ENCODE peak calls at places on chromosomes 11 and 22, in four cellular contexts. G, E, R and Z are unnamed samples.

GRCh38 chr11:111561801-111562325 is 21.3 kb downstream of the LAYN start:
- DNase-seq in G (peak), E (no peak), R (no peak), Z (no peak)

GRCh38 chr11:84022221-84022620 is 736.1 kb upstream of the CCDC90B start:
- DNase-seq in G (no peak), E (no peak), R (no peak), Z (no peak)

GRCh38 chr22:33923660-33924246 is 3.5 kb upstream of the LARGE1 start:
- DNase-seq in G (peak), E (no peak), R (peak), Z (peak)

GRCh38 chr11:76810151-76810853 is 27.1 kb downstream of the TSKU start:
- DNase-seq in G (no peak), E (no peak), R (no peak), Z (no peak)

GRCh38 chr11:131370090-131370751 is at the start of gene NTM:
- DNase-seq in G (no peak), E (no peak), R (no peak), Z (peak)

GRCh38 chr11:3128356-3129180 is 36.5 kb downstream of the OSBPL5 start:
- DNase-seq in G (no peak), E (no peak), R (no peak), Z (no peak)

GRCh38 chr22:36419177-36419911 is 31.6 kb upstream of the MYH9 start:
- DNase-seq in G (peak), E (no peak), R (peak), Z (no peak)

GRCh38 chr22:22060200-22061084 is 77.9 kb upstream of the TOP3B start:
- DNase-seq in G (peak), E (no peak), R (peak), Z (peak)

GRCh38 chr11:10770626-10771254 is 19.7 kb downstream of the CTR9 start:
- DNase-seq in G (peak), E (no peak), R (peak), Z (peak)

GRCh38 chr22:25070870-25071465 is 118.5 kb downstream of the KIAA1671 start:
- DNase-seq in G (no peak), E (no peak), R (no peak), Z (no peak)

GRCh38 chr11:112320668-112321067 is 60.0 kb upstream of the PLET1 start:
- DNase-seq in G (peak), E (no peak), R (no peak), Z (no peak)

GRCh38 chr11:57251491-57252104 is 14.5 kb upstream of the APLNR start:
- DNase-seq in G (no peak), E (no peak), R (no peak), Z (no peak)

GRCh38 chr22:21791635-21792625 is 56.3 kb upstream of the YPEL1 start:
- DNase-seq in G (no peak), E (peak), R (no peak), Z (no peak)

GRCh38 chr22:22245256-22245909 is 797 bp downstream of the VPREB1 start:
- DNase-seq in G (no peak), E (no peak), R (no peak), Z (no peak)

GRCh38 chr22:45318558-45319318 is 9.0 kb downstream of the FAM118A start:
- DNase-seq in G (no peak), E (peak), R (no peak), Z (no peak)

GRCh38 chr22:45105281-45105700 is 58.4 kb upstream of the NUP50 start:
- DNase-seq in G (peak), E (no peak), R (no peak), Z (no peak)

GRCh38 chr11:126824035-126824607 is 176.4 kb downstream of the KIRREL3 start:
- DNase-seq in G (no peak), E (no peak), R (no peak), Z (no peak)

GRCh38 chr11:60396790-60397189 is 531 bp downstream of the MS4A14 start:
- DNase-seq in G (no peak), E (peak), R (no peak), Z (no peak)

GRCh38 chr22:22105364-22105763 is 122.8 kb upstream of the TOP3B start:
- DNase-seq in G (no peak), E (no peak), R (no peak), Z (no peak)

GRCh38 chr11:27705873-27706820 is 5.9 kb upstream of the BDNF start:
- DNase-seq in G (peak), E (no peak), R (no peak), Z (peak)

GRCh38 chr11:20355221-20356219 is 8.0 kb upstream of the HTATIP2 start:
- DNase-seq in G (peak), E (no peak), R (no peak), Z (peak)

GRCh38 chr11:75779960-75780359 is 11.4 kb downstream of the DGAT2 start:
- DNase-seq in G (no peak), E (no peak), R (no peak), Z (no peak)

GRCh38 chr22:42743501-42743991 is 22.9 kb upstream of the A4GALT start:
- DNase-seq in G (peak), E (no peak), R (no peak), Z (no peak)

GRCh38 chr22:37607912-37608476 is 640 bp upstream of the GGA1 start:
- DNase-seq in G (no peak), E (peak), R (no peak), Z (peak)

GRCh38 chr22:45207533-45207932 is 33.2 kb downstream of the KIAA0930 start:
- DNase-seq in G (no peak), E (no peak), R (no peak), Z (no peak)

DNA sequence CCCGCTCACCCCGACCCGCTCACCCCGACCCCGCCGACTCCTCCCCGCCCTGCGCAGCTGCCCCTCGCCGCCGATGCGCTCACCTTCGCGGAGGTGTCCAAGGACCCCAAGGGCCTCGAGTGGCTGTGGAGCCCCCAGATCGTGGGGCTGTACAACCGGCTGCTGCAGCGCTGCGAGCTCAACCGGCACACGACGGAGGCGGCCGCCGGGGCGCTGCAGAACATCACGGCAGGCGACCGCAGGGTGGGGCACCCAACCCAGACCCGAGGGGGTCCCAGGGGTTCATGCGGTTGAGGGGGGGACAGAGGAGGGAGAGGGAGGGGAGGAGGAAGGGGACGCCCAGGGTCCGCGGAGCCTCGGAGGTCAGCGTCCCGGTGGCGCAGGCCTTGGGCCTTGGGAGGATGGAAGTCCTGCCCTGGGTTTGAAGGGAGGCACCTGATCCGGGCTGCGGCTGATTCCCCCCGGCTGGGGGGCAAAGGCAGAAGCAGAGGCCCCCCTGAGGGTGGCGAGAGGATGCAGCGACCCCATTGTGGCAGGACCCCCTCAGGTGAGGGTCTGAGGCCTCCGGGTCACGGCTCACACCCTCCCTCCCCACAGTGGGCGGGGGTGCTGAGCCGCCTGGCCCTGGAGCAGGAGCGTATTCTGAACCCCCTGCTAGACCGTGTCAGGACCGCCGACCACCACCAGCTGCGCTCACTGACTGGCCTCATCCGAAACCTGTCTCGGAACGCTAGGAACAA is 9.2 kb downstream of the PKP3 start:
- DNase-seq in G (no peak), E (no peak), R (no peak), Z (no peak)
- TF ChIP-seq TCF12 in G (no peak), E (no peak), R (no peak), Z (no peak)

GRCh38 chr22:49307071-49307830 is 520.4 kb downstream of the BRD1 start:
- DNase-seq in G (no peak), E (no peak), R (peak), Z (no peak)

GRCh38 chr22:49308300-49308699 is 519.4 kb downstream of the BRD1 start:
- DNase-seq in G (no peak), E (no peak), R (peak), Z (no peak)

GRCh38 chr22:49312601-49313000 is 515.1 kb downstream of the BRD1 start:
- DNase-seq in G (no peak), E (no peak), R (no peak), Z (no peak)

GRCh38 chr22:49307870-49308269 is 519.8 kb downstream of the BRD1 start:
- DNase-seq in G (no peak), E (no peak), R (peak), Z (no peak)

GRCh38 chr22:49310354-49310753 is 517.3 kb downstream of the BRD1 start:
- DNase-seq in G (no peak), E (no peak), R (peak), Z (no peak)
- H2AFZ ChIP-seq in G (no peak), E (no peak), R (no peak), Z (no peak)

DNA sequence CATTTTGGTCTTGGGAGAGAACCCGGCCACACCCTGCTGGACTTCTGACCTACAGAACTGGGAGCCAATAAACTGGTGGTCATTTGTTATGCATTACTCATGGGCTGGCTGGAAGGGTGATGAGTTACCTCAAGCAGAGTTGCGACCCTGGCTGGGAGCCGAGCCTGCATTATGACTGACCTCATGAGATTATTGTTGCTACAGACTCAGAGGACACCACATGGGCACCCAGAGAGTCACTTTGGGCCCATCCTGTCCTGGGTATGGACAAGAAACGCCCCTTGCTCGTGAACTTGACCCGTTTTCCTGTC is 531.7 kb downstream of the TBC1D22A start:
- DNase-seq in G (no peak), E (no peak), R (no peak), Z (no peak)
- TF ChIP-seq CHD2 in G (no peak), E (no peak), R (no peak), Z (no peak)

GRCh38 chr11:70913715-70914231 is 338.6 kb downstream of the SHANK2 start:
- DNase-seq in G (no peak), E (no peak), R (peak), Z (no peak)

GRCh38 chr11:70914496-70914895 is 337.9 kb downstream of the SHANK2 start:
- DNase-seq in G (no peak), E (no peak), R (no peak), Z (no peak)

GRCh38 chr11:70918242-70918641 is 334.1 kb downstream of the SHANK2 start:
- DNase-seq in G (no peak), E (no peak), R (no peak), Z (no peak)

GRCh38 chr11:70915158-70915795 is 337.1 kb downstream of the SHANK2 start:
- DNase-seq in G (no peak), E (no peak), R (no peak), Z (no peak)

GRCh38 chr11:70916321-70916720 is 336.1 kb downstream of the SHANK2 start:
- DNase-seq in G (no peak), E (no peak), R (no peak), Z (no peak)
- TF ChIP-seq TCF12 in G (no peak), E (no peak), R (no peak), Z (no peak)

GRCh38 chr11:64848779-64849599 is 4.5 kb upstream of the CDC42BPG start:
- DNase-seq in G (no peak), E (no peak), R (peak), Z (no peak)

GRCh38 chr11:64845125-64845735 is 777 bp upstream of the CDC42BPG start:
- DNase-seq in G (peak), E (no peak), R (no peak), Z (no peak)

GRCh38 chr11:64844330-64845124 is at the start of gene CDC42BPG:
- DNase-seq in G (peak), E (no peak), R (peak), Z (peak)

GRCh38 chr11:64848214-64848778 is 3.8 kb upstream of the CDC42BPG start:
- DNase-seq in G (no peak), E (no peak), R (no peak), Z (no peak)

DNA sequence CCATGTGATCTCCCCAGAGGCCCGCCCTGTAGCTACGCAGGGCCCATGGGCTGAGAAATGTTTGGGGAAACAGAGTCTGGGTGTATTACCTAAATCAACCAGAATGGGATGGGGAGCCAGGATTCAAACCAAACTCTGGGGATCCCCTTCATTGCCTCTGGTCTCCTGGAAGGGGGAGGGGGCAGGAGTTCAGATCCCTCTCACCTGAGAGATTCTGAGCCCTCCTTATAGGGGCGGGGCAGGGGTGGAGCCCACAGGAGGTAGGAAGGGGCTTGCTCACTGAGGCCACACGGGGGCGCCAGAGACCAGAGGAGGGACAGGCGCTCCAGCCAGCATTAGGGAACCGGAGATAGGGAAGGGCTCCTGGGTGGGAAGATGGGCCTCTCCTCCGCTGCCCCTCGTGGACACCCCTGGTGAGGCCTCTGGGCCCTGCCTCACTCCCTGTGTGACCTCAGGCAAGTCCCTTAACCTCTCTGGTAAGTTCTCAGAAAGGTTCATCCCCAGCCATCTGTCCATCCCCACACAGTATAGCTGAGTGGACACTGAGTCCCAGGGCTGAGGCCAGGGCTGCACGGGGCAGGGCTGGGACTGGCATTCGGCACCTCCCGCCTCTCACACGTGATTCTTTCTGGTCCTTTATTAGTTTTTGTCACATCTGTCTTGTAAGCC is 2.7 kb upstream of the CDC42BPG start:
- DNase-seq in G (peak), E (no peak), R (peak), Z (peak)
- H2AFZ ChIP-seq in G (no peak), E (peak), R (no peak), Z (no peak)

GRCh38 chr22:30239421-30240405 is 6.8 kb downstream of the LIF start:
- DNase-seq in G (no peak), E (no peak), R (no peak), Z (no peak)
- TF ChIP-seq CHD2 in G (no peak), E (no peak), R (no peak), Z (no peak)